ENCODE peak calls at places on chromosome 14, in five cellular contexts. K, Q, E, C and H are unnamed samples.

GRCh38 chr14:92676448-92677086 is 71.9 kb downstream of the LGMN start:
- DNase-seq in C (no peak), K (no peak), E (no peak), Q (no peak), H (no peak)

GRCh38 chr14:30621354-30621953 is 665 bp upstream of the SCFD1 start:
- DNase-seq in E (no peak), Q (no peak), K (no peak), C (no peak), H (peak)

GRCh38 chr14:85453401-85453800 is 76.5 kb upstream of the FLRT2 start:
- DNase-seq in K (no peak), C (no peak), E (no peak), Q (no peak), H (no peak)

GRCh38 chr14:99326041-99326710 is 54.2 kb upstream of the BCL11B start:
- DNase-seq in E (no peak), K (no peak), Q (no peak), C (no peak), H (no peak)

GRCh38 chr14:104371031-104371430 is 208.5 kb upstream of the C14orf180 start:
- DNase-seq in Q (no peak), E (no peak), K (no peak), C (no peak), H (no peak)

GRCh38 chr14:53022593-53022992 is 71.7 kb upstream of the FERMT2 start:
- DNase-seq in K (no peak), C (no peak), E (no peak), Q (peak), H (no peak)

GRCh38 chr14:22699801-22700564 is 55.8 kb upstream of the OR6J1 start:
- DNase-seq in K (no peak), E (no peak), Q (no peak), C (no peak), H (no peak)

GRCh38 chr14:80095623-80096022 is 115.7 kb downstream of the DIO2 start:
- DNase-seq in C (no peak), K (no peak), Q (peak), E (no peak), H (peak)

GRCh38 chr14:51846631-51847488 is 13.6 kb upstream of the GNG2 start:
- DNase-seq in Q (no peak), C (peak), K (peak), E (peak), H (no peak)

GRCh38 chr14:22613091-22613695 is 15.1 kb downstream of the ABHD4 start:
- DNase-seq in C (no peak), Q (no peak), E (no peak), K (peak), H (no peak)

GRCh38 chr14:104373055-104373854 is 206.3 kb upstream of the C14orf180 start:
- DNase-seq in K (no peak), C (no peak), E (no peak), Q (no peak), H (no peak)

GRCh38 chr14:23828611-23829010 is 125.0 kb upstream of the DHRS4 start:
- DNase-seq in E (no peak), Q (no peak), K (no peak), C (no peak), H (no peak)

GRCh38 chr14:77031680-77032482 is 3.4 kb upstream of the IRF2BPL start:
- DNase-seq in C (no peak), E (no peak), Q (no peak), K (no peak), H (no peak)

GRCh38 chr14:99755629-99756603 is 37.3 kb upstream of the EML1 start:
- DNase-seq in C (no peak), K (peak), E (no peak), Q (peak), H (peak)

GRCh38 chr14:105865904-105866840 is 339.8 kb downstream of the TMEM121 start:
- DNase-seq in C (no peak), E (no peak), Q (no peak), K (no peak), H (no peak)

GRCh38 chr14:103607039-103607668 is 21.9 kb upstream of the KLC1 start:
- DNase-seq in Q (peak), C (peak), E (peak), K (peak), H (peak)

GRCh38 chr14:38342803-38343202 is 86.9 kb upstream of the CLEC14A start:
- DNase-seq in E (no peak), K (no peak), Q (peak), C (no peak), H (peak)

GRCh38 chr14:20631821-20632389 is 9.6 kb downstream of the OR6S1 start:
- DNase-seq in C (no peak), E (no peak), K (peak), Q (no peak), H (peak)

GRCh38 chr14:64951724-64952123 is 9.2 kb upstream of the GPX2 start:
- DNase-seq in E (no peak), Q (no peak), K (no peak), C (no peak), H (no peak)

GRCh38 chr14:103127861-103128598 is 4.8 kb downstream of the TNFAIP2 start:
- DNase-seq in E (no peak), Q (no peak), K (no peak), C (no peak), H (no peak)

GRCh38 chr14:34043627-34044372 is 92.9 kb upstream of the EGLN3 start:
- DNase-seq in E (peak), K (peak), Q (no peak), C (peak), H (peak)

GRCh38 chr14:104929268-104930230 is 4.9 kb downstream of the PLD4 start:
- DNase-seq in E (no peak), Q (no peak), C (no peak), K (no peak), H (no peak)